ENCODE peak calls at places on chromosomes 13 and 19, in nine cellular contexts. Z is fibroblast of the aortic adventitia, C is upper lobe of right lung, J is astrocyte of the cerebellum, V is lower leg skin, N is AG04450, Y is fibroblast of mammary gland, G is esophagus squamous epithelium, U is A549. S is an unnamed sample.

GRCh38 chr13:60094385-60095088 is 69.2 kb downstream of the DIAPH3 start:
- DNase-seq in Z (no peak), C (no peak), J (no peak), V (no peak), N (no peak), Y (no peak), G (no peak), U (no peak), S (no peak)

GRCh38 chr13:30408319-30409101 is 13.8 kb upstream of the UBE2L5 start:
- DNase-seq in Z (peak), C (peak), J (peak), V (peak), N (peak), Y (peak), G (peak), U (peak), S (peak)

GRCh38 chr13:102758842-102759241 is 14.7 kb downstream of the TEX30 start:
- DNase-seq in Z (no peak), C (no peak), J (no peak), V (no peak), N (no peak), Y (no peak), G (no peak), U (no peak), S (no peak)

GRCh38 chr19:5621945-5622464 is 571 bp downstream of the SAFB2 start:
- DNase-seq in Z (peak), C (no peak), J (no peak), V (peak), N (no peak), Y (no peak), G (no peak), U (no peak), S (peak)

GRCh38 chr19:29417048-29417447 is 108.7 kb upstream of the VSTM2B start:
- DNase-seq in Z (no peak), C (no peak), J (no peak), V (no peak), N (no peak), Y (no peak), G (no peak), U (no peak), S (no peak)

GRCh38 chr13:92681239-92681638 is 545.4 kb upstream of the GPC6 start:
- DNase-seq in Z (no peak), C (no peak), J (no peak), V (no peak), N (no peak), Y (no peak), G (no peak), U (no peak), S (no peak)

GRCh38 chr19:27735314-27735713 is 1477.6 kb downstream of the UQCRFS1 start:
- DNase-seq in Z (no peak), C (no peak), J (no peak), V (no peak), N (no peak), Y (no peak), G (no peak), U (no peak), S (no peak)

GRCh38 chr19:3061214-3062161 is 807 bp downstream of the TLE5 start:
- DNase-seq in Z (no peak), C (peak), J (no peak), V (peak), N (no peak), Y (no peak), G (no peak), U (no peak), S (no peak)

GRCh38 chr13:41960195-41960699 is 662 bp downstream of the VWA8 start:
- DNase-seq in Z (peak), C (no peak), J (peak), V (no peak), N (no peak), Y (peak), G (no peak), U (no peak), S (peak)

GRCh38 chr13:50842711-50843255 is 709 bp downstream of the DLEU7 start:
- DNase-seq in Z (no peak), C (no peak), J (no peak), V (no peak), N (no peak), Y (no peak), G (no peak), U (no peak), S (no peak)

GRCh38 chr19:56066152-56067023 is 54.7 kb downstream of the ZNF787 start:
- DNase-seq in Z (peak), C (peak), J (peak), V (peak), N (peak), Y (peak), G (no peak), U (peak), S (peak)

GRCh38 chr19:32018014-32018413 is 327.4 kb upstream of the ZNF507 start:
- DNase-seq in Z (no peak), C (no peak), J (peak), V (no peak), N (no peak), Y (peak), G (no peak), U (no peak), S (peak)

GRCh38 chr13:26050568-26051230 is 1.1 kb downstream of the SHISA2 start:
- DNase-seq in Z (no peak), C (peak), J (no peak), V (no peak), N (no peak), Y (no peak), G (no peak), U (peak), S (peak)

GRCh38 chr13:52737900-52738299 is 1.7 kb downstream of the CNMD start:
- DNase-seq in Z (no peak), C (no peak), J (no peak), V (no peak), N (no peak), Y (no peak), G (no peak), U (no peak), S (no peak)

DNA sequence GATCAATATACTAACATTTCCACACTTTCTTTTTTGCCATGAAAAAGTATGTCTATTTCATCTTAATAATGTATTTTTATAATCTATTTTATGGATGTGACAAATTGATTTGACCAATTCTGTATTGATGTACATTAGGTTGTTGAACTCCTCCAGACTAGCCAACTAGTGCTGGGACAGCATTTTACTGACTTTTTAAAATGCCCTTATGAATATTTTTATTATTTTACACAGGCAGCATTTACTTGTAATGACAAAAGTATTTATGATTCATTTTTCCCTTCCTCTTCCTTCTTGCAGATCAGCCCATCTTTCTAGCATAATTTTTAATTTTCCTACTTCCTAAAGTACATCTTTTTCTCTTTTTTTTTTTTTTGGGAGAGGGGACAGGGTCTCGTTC is 918 bp upstream of the FUZ start:
- DNase-seq in Z (no peak), C (no peak), J (no peak), V (no peak), N (no peak), Y (no peak), G (no peak), U (no peak), S (no peak)
- H3K4me3 ChIP-seq in Z (peak), C (peak), J (no peak), V (no peak), N (peak), Y (peak), G (peak), U (peak), S (peak)

GRCh38 chr19:14383556-14383897 is 2.3 kb downstream of the ADGRE5 start:
- DNase-seq in Z (peak), C (no peak), J (no peak), V (no peak), N (no peak), Y (peak), G (no peak), U (no peak), S (no peak)
- H3K4me3 ChIP-seq in Z (peak), C (peak), J (no peak), V (no peak), N (peak), Y (peak), G (peak), U (no peak), S (no peak)

GRCh38 chr19:47239610-47240296 is 8.8 kb upstream of the BBC3 start:
- DNase-seq in Z (no peak), C (peak), J (no peak), V (peak), N (no peak), Y (no peak), G (no peak), U (no peak), S (peak)
- H3K4me3 ChIP-seq in Z (peak), C (peak), J (peak), V (no peak), N (peak), Y (no peak), G (peak), U (no peak), S (no peak)

GRCh38 chr13:33176526-33176925 is 109.0 kb downstream of the STARD13 start:
- DNase-seq in Z (no peak), C (no peak), J (no peak), V (no peak), N (no peak), Y (peak), G (no peak), U (no peak), S (no peak)

GRCh38 chr13:33175991-33176390 is 109.6 kb downstream of the STARD13 start:
- DNase-seq in Z (no peak), C (no peak), J (no peak), V (no peak), N (no peak), Y (no peak), G (no peak), U (no peak), S (no peak)

GRCh38 chr13:33180009-33180804 is 105.3 kb downstream of the STARD13 start:
- DNase-seq in Z (no peak), C (no peak), J (no peak), V (no peak), N (no peak), Y (no peak), G (no peak), U (no peak), S (no peak)

GRCh38 chr13:33179463-33179862 is 106.1 kb downstream of the STARD13 start:
- DNase-seq in Z (no peak), C (no peak), J (no peak), V (no peak), N (no peak), Y (no peak), G (no peak), U (no peak), S (no peak)

DNA sequence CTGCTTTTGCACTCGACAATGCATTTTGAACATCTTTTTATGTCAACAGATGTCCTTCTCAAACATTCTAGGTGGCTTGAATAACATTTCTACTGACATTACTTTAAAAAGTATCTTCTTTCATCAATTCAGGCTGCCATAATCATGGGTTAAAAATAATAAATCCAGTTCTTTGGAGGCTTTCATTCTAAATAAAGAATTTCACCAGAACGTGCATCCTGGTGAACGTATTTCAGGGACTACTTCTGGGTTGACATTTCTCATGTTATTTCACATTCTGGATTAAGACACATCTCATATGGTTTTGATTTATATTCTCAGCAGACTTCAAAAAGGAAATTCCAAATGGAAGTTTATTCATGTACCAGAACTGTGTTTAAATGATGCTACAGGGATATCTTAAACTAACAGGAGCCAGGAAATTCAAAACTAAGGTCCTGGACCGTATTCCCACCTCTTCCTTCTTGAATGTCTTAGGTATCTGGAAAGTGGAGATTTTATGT is 107.3 kb downstream of the STARD13 start:
- DNase-seq in Z (peak), C (no peak), J (no peak), V (no peak), N (no peak), Y (peak), G (no peak), U (no peak), S (no peak)
- H3K4me3 ChIP-seq in Z (no peak), C (no peak), J (no peak), V (no peak), N (no peak), Y (no peak), G (no peak), U (no peak), S (no peak)

GRCh38 chr19:57664269-57665127 is 4.2 kb upstream of the ZSCAN4 start:
- DNase-seq in Z (peak), C (peak), J (peak), V (no peak), N (no peak), Y (peak), G (no peak), U (no peak), S (peak)
- H3K4me3 ChIP-seq in Z (peak), C (peak), J (peak), V (peak), N (peak), Y (peak), G (peak), U (peak), S (peak)

GRCh38 chr13:110380359-110381028 is 73.4 kb downstream of the COL4A2 start:
- DNase-seq in Z (peak), C (no peak), J (no peak), V (no peak), N (no peak), Y (peak), G (no peak), U (peak), S (peak)
- H3K4me3 ChIP-seq in Z (no peak), C (no peak), J (no peak), V (no peak), N (no peak), Y (no peak), G (no peak), U (no peak), S (no peak)

GRCh38 chr19:12448808-12449207 is 8.0 kb upstream of the ZNF443 start:
- DNase-seq in Z (no peak), C (no peak), J (no peak), V (no peak), N (no peak), Y (no peak), G (no peak), U (no peak), S (no peak)
- H3K4me3 ChIP-seq in Z (no peak), C (no peak), J (no peak), V (no peak), N (no peak), Y (no peak), G (no peak), U (no peak), S (no peak)

GRCh38 chr19:47458672-47459071 is 13.0 kb downstream of the SLC8A2 start:
- DNase-seq in Z (no peak), C (no peak), J (no peak), V (no peak), N (no peak), Y (no peak), G (no peak), U (no peak), S (no peak)

GRCh38 chr19:47459477-47459876 is 12.2 kb downstream of the SLC8A2 start:
- DNase-seq in Z (no peak), C (no peak), J (no peak), V (no peak), N (no peak), Y (no peak), G (no peak), U (no peak), S (no peak)

GRCh38 chr19:47461876-47462275 is 9.8 kb downstream of the SLC8A2 start:
- DNase-seq in Z (no peak), C (no peak), J (no peak), V (no peak), N (no peak), Y (no peak), G (no peak), U (no peak), S (no peak)

GRCh38 chr19:47456721-47457478 is 14.8 kb downstream of the SLC8A2 start:
- DNase-seq in Z (no peak), C (no peak), J (no peak), V (no peak), N (no peak), Y (no peak), G (no peak), U (no peak), S (no peak)
- H3K4me3 ChIP-seq in Z (no peak), C (no peak), J (no peak), V (no peak), N (no peak), Y (no peak), G (peak), U (peak), S (no peak)

S was measured in epithelial cell of esophagus.